ENCODE peak calls at places on chromosome 1, in seven cellular contexts. D is B cell, F is NCI-H524, C is caudate nucleus, U is RWPE2, M is type B pancreatic cell, E is anterior cingulate cortex. W is an unnamed sample.

GRCh38 chr1:43345119-43345518 is 7.5 kb downstream of the MPL start:
- DNase-seq in D (no peak), F (no peak), C (no peak), U (no peak), M (no peak), E (no peak), W (no peak)

GRCh38 chr1:27564264-27564579 is 39.7 kb downstream of the AHDC1 start:
- DNase-seq in D (no peak), F (no peak), C (no peak), U (no peak), M (no peak), E (no peak), W (no peak)

GRCh38 chr1:64973061-64973647 is 6.8 kb upstream of the JAK1 start:
- DNase-seq in D (no peak), F (no peak), C (no peak), U (no peak), M (no peak), E (no peak), W (no peak)

GRCh38 chr1:165717918-165718515 is 19.7 kb upstream of the ALDH9A1 start:
- DNase-seq in D (peak), F (peak), C (no peak), U (no peak), M (no peak), E (peak), W (peak)

GRCh38 chr1:168079761-168080160 is 57.0 kb downstream of the GPR161 start:
- DNase-seq in D (no peak), F (no peak), C (no peak), U (no peak), M (no peak), E (no peak), W (no peak)

GRCh38 chr1:214164157-214164556 is 116.8 kb upstream of the SMYD2 start:
- DNase-seq in D (no peak), F (no peak), C (no peak), U (no peak), M (no peak), E (no peak), W (no peak)

GRCh38 chr1:226210571-226211176 is 12.8 kb upstream of the MIXL1 start:
- DNase-seq in D (no peak), F (no peak), C (no peak), U (no peak), M (no peak), E (no peak), W (no peak)

GRCh38 chr1:22350987-22351756 is 100.5 kb upstream of the ZBTB40 start:
- DNase-seq in D (no peak), F (no peak), C (no peak), U (no peak), M (no peak), E (no peak), W (no peak)